ENCODE peak calls at places on chromosomes 12 and 14, in four cellular contexts. Z, I, Q and N are unnamed samples.

GRCh38 chr12:91222746-91223145 is 40.1 kb upstream of the DCN start:
- DNase-seq in Z (no peak), I (no peak), Q (no peak), N (no peak)

GRCh38 chr14:80055226-80055625 is 156.1 kb downstream of the DIO2 start:
- DNase-seq in Z (no peak), Q (no peak), I (peak), N (no peak)

GRCh38 chr12:131088701-131089525 is 135.2 kb downstream of the ADGRD1 start:
- DNase-seq in Q (peak), Z (no peak), I (no peak), N (peak)

GRCh38 chr14:91138511-91139359 is 24.9 kb downstream of the DGLUCY start:
- DNase-seq in Q (peak), I (peak), Z (no peak), N (peak)

GRCh38 chr12:94874086-94874985 is 129.2 kb downstream of the NDUFA12 start:
- DNase-seq in Z (no peak), Q (no peak), I (no peak), N (peak)

GRCh38 chr14:37616853-37617252 is 21.4 kb downstream of the TTC6 start:
- DNase-seq in I (no peak), Z (no peak), Q (no peak), N (no peak)

GRCh38 chr12:47986832-47987231 is 17.4 kb downstream of the COL2A1 start:
- DNase-seq in Z (no peak), Q (no peak), I (no peak), N (no peak)

GRCh38 chr12:102093319-102093718 is 26.6 kb downstream of the NUP37 start:
- DNase-seq in Q (no peak), I (peak), Z (no peak), N (no peak)

GRCh38 chr12:48988030-48988649 is 10.0 kb downstream of the WNT1 start:
- DNase-seq in Q (peak), Z (peak), I (peak), N (peak)

GRCh38 chr12:105698047-105698446 is 367.6 kb downstream of the C12orf75 start:
- DNase-seq in I (no peak), Z (no peak), Q (peak), N (peak)

GRCh38 chr12:77947326-77947725 is 116.6 kb downstream of the NAV3 start:
- DNase-seq in Z (no peak), Q (no peak), I (no peak), N (no peak)

GRCh38 chr14:77849711-77850110 is 49.8 kb downstream of the ADCK1 start:
- DNase-seq in Z (no peak), Q (no peak), I (no peak), N (no peak)

GRCh38 chr14:36513451-36514277 is 6.4 kb downstream of the NKX2-1 start:
- DNase-seq in Q (no peak), Z (no peak), I (no peak), N (peak)

GRCh38 chr12:112524676-112525425 is 106.1 kb downstream of the PTPN11 start:
- DNase-seq in Z (no peak), Q (no peak), I (peak), N (peak)

GRCh38 chr14:39762576-39763401 is 330.6 kb upstream of the FBXO33 start:
- DNase-seq in Q (no peak), Z (no peak), I (no peak), N (no peak)

GRCh38 chr14:35385042-35385839 is 19.3 kb downstream of the NFKBIA start:
- DNase-seq in Q (peak), I (peak), Z (no peak), N (peak)

GRCh38 chr14:99158150-99158549 is 113.8 kb downstream of the BCL11B start:
- DNase-seq in Q (no peak), Z (no peak), I (no peak), N (no peak)

GRCh38 chr14:62001988-62002387 is 239.8 kb downstream of the SNAPC1 start:
- DNase-seq in I (no peak), Q (no peak), Z (no peak), N (no peak)

GRCh38 chr12:96985515-96986362 is 78.7 kb downstream of the NEDD1 start:
- DNase-seq in Q (peak), Z (peak), I (no peak), N (peak)

GRCh38 chr12:68951652-68952051 is 18.7 kb upstream of the CPM start:
- DNase-seq in Q (no peak), I (no peak), Z (no peak), N (no peak)

GRCh38 chr14:71469936-71470335 is 462.3 kb upstream of the RGS6 start:
- DNase-seq in I (no peak), Z (no peak), Q (no peak), N (no peak)

GRCh38 chr14:90302529-90303303 is 29.0 kb downstream of the NRDE2 start:
- DNase-seq in Z (no peak), I (no peak), Q (no peak), N (peak)

GRCh38 chr14:52061380-52061779 is 7.5 kb downstream of the NID2 start:
- DNase-seq in Z (no peak), Q (no peak), I (no peak), N (no peak)